ENCODE peak calls at places on chromosomes 5 and 9, in eight cellular contexts. M, Q, X, U, L, V, J and Y are unnamed samples.

GRCh38 chr9:573551-574410 is 267.7 kb upstream of the DMRT1 start:
- DNase-seq in M (no peak), Q (no peak), X (no peak), U (no peak), L (no peak), V (no peak), J (no peak), Y (no peak)

GRCh38 chr9:123262338-123262737 is 6.0 kb downstream of the STRBP start:
- DNase-seq in M (no peak), Q (no peak), X (no peak), U (no peak), L (no peak), V (no peak), J (no peak), Y (no peak)

GRCh38 chr5:14872070-14872989 is 752 bp upstream of the ANKH start:
- DNase-seq in M (no peak), Q (peak; percentile 65), X (peak; percentile 58), U (peak; percentile 61), L (peak; percentile 6), V (peak; percentile 44), J (peak; percentile 77), Y (peak; percentile 66)

GRCh38 chr9:115267788-115268187 is 149.8 kb upstream of the TNC start:
- DNase-seq in M (no peak), Q (no peak), X (no peak), U (no peak), L (no peak), V (peak; percentile 36), J (no peak), Y (no peak)

GRCh38 chr9:91340395-91340794 is 21.3 kb downstream of the AUH start:
- DNase-seq in M (no peak), Q (no peak), X (no peak), U (no peak), L (no peak), V (no peak), J (no peak), Y (no peak)

GRCh38 chr9:119453490-119453911 is 84.3 kb upstream of the BRINP1 start:
- DNase-seq in M (no peak), Q (no peak), X (no peak), U (no peak), L (no peak), V (no peak), J (no peak), Y (no peak)

GRCh38 chr9:19641046-19641445 is 147.8 kb downstream of the SLC24A2 start:
- DNase-seq in M (no peak), Q (no peak), X (no peak), U (no peak), L (no peak), V (no peak), J (peak; percentile 57), Y (peak; percentile 70)

GRCh38 chr9:12817702-12818101 is 42.9 kb downstream of the LURAP1L start:
- DNase-seq in M (no peak), Q (no peak), X (no peak), U (peak; percentile 73), L (no peak), V (peak; percentile 47), J (no peak), Y (no peak)

GRCh38 chr9:4069457-4070162 is 230.3 kb downstream of the GLIS3 start:
- DNase-seq in M (no peak), Q (no peak), X (no peak), U (no peak), L (no peak), V (no peak), J (no peak), Y (no peak)

GRCh38 chr5:1437452-1437851 is 7.8 kb downstream of the SLC6A3 start:
- DNase-seq in M (no peak), Q (no peak), X (no peak), U (peak; percentile 56), L (no peak), V (peak; percentile 23), J (no peak), Y (no peak)

GRCh38 chr5:62212648-62213047 is 93.4 kb upstream of the KIF2A start:
- DNase-seq in M (no peak), Q (no peak), X (no peak), U (no peak), L (no peak), V (no peak), J (no peak), Y (no peak)

GRCh38 chr5:35852084-35852734 is 4.5 kb upstream of the IL7R start:
- DNase-seq in M (no peak), Q (peak; percentile 35), X (no peak), U (no peak), L (no peak), V (peak; percentile 80), J (no peak), Y (no peak)

GRCh38 chr5:138449501-138450239 is 10.8 kb downstream of the REEP2 start:
- DNase-seq in M (peak; percentile 68), Q (peak; percentile 82), X (peak; percentile 95), U (peak; percentile 91), L (peak; percentile 61), V (peak; percentile 72), J (peak; percentile 89), Y (peak; percentile 76)

GRCh38 chr5:126046275-126046674 is 376.9 kb upstream of the GRAMD2B start:
- DNase-seq in M (no peak), Q (no peak), X (no peak), U (no peak), L (no peak), V (no peak), J (no peak), Y (no peak)

GRCh38 chr5:52989025-52989780 is at the start of gene ITGA2:
- DNase-seq in M (no peak), Q (peak; percentile 56), X (peak; percentile 48), U (peak; percentile 83), L (no peak), V (peak; percentile 61), J (peak; percentile 35), Y (no peak)

GRCh38 chr9:133527444-133527920 is 2.7 kb upstream of the MYMK start:
- DNase-seq in M (no peak), Q (no peak), X (no peak), U (no peak), L (no peak), V (no peak), J (peak; percentile 58), Y (no peak)

GRCh38 chr5:111243353-111243752 is 19.2 kb downstream of the CAMK4 start:
- DNase-seq in M (no peak), Q (no peak), X (no peak), U (no peak), L (no peak), V (no peak), J (no peak), Y (no peak)

GRCh38 chr9:5773324-5773999 is 59.5 kb downstream of the ERMP1 start:
- DNase-seq in M (peak; percentile 19), Q (no peak), X (no peak), U (no peak), L (no peak), V (no peak), J (no peak), Y (no peak)

GRCh38 chr5:112534564-112534963 is 115.5 kb upstream of the EPB41L4A start:
- DNase-seq in M (no peak), Q (no peak), X (no peak), U (no peak), L (no peak), V (no peak), J (no peak), Y (peak; percentile 66)

GRCh38 chr5:56102885-56103284 is 108.1 kb upstream of the IL6ST start:
- DNase-seq in M (no peak), Q (no peak), X (no peak), U (no peak), L (no peak), V (no peak), J (no peak), Y (no peak)

GRCh38 chr9:82903503-82903902 is 159.4 kb downstream of the RASEF start:
- DNase-seq in M (no peak), Q (no peak), X (no peak), U (no peak), L (no peak), V (no peak), J (no peak), Y (no peak)

GRCh38 chr9:86494644-86495081 is 140.5 kb upstream of the TUT7 start:
- DNase-seq in M (no peak), Q (no peak), X (no peak), U (no peak), L (no peak), V (peak; percentile 42), J (no peak), Y (no peak)

GRCh38 chr5:3597002-3597726 is 1.5 kb downstream of the IRX1 start:
- DNase-seq in M (no peak), Q (no peak), X (no peak), U (no peak), L (no peak), V (no peak), J (no peak), Y (no peak)

GRCh38 chr5:107542428-107542827 is 128.3 kb downstream of the EFNA5 start:
- DNase-seq in M (peak; percentile 65), Q (no peak), X (no peak), U (peak; percentile 76), L (no peak), V (peak; percentile 85), J (no peak), Y (no peak)

GRCh38 chr5:55864606-55865541 is 13.7 kb downstream of the IL31RA start:
- DNase-seq in M (no peak), Q (no peak), X (no peak), U (no peak), L (peak; percentile 56), V (no peak), J (no peak), Y (no peak)

GRCh38 chr5:124057161-124057814 is 545.3 kb downstream of the CSNK1G3 start:
- DNase-seq in M (no peak), Q (no peak), X (no peak), U (peak; percentile 57), L (peak; percentile 68), V (peak; percentile 9), J (peak; percentile 58), Y (peak; percentile 44)

GRCh38 chr9:99074902-99075245 is 30.0 kb upstream of the TGFBR1 start:
- DNase-seq in M (no peak), Q (no peak), X (no peak), U (no peak), L (no peak), V (no peak), J (no peak), Y (no peak)

GRCh38 chr5:96431376-96432244 is 1.4 kb downstream of the PCSK1 start:
- DNase-seq in M (peak; percentile 45), Q (no peak), X (no peak), U (no peak), L (no peak), V (peak; percentile 81), J (no peak), Y (no peak)

GRCh38 chr5:180873628-180874520 is 12.8 kb upstream of the ZFP62 start:
- DNase-seq in M (no peak), Q (peak; percentile 50), X (no peak), U (no peak), L (peak; percentile 93), V (peak; percentile 84), J (peak; percentile 24), Y (no peak)

GRCh38 chr9:136090060-136090735 is 4.9 kb downstream of the NACC2 start:
- DNase-seq in M (no peak), Q (no peak), X (no peak), U (no peak), L (peak; percentile 63), V (no peak), J (no peak), Y (no peak)

GRCh38 chr5:175344331-175345200 is 99.4 kb downstream of the DRD1 start:
- DNase-seq in M (peak; percentile 23), Q (no peak), X (no peak), U (peak; percentile 51), L (no peak), V (peak; percentile 87), J (no peak), Y (no peak)

GRCh38 chr9:112175796-112176315 is 759 bp upstream of the SUSD1 start:
- DNase-seq in M (no peak), Q (no peak), X (no peak), U (no peak), L (no peak), V (no peak), J (no peak), Y (no peak)

GRCh38 chr5:160020969-160021368 is 12.0 kb downstream of the TTC1 start:
- DNase-seq in M (no peak), Q (no peak), X (no peak), U (no peak), L (no peak), V (no peak), J (no peak), Y (no peak)